ENCODE peak calls at places on chromosome 22, in four cellular contexts. B is aorta; D is PC-9; Y is effector memory CD4-positive, alpha-beta T cell. Q is an unnamed sample.

GRCh38 chr22:41425704-41426365 is 20.8 kb downstream of the TOB2 start:
- DNase-seq in B (no peak), D (no peak), Y (no peak), Q (no peak)

GRCh38 chr22:50318356-50318697 is 8.5 kb downstream of the DENND6B start:
- DNase-seq in B (no peak), D (no peak), Y (no peak), Q (no peak)

GRCh38 chr22:34105461-34106062 is 185.3 kb upstream of the LARGE1 start:
- DNase-seq in B (peak; percentile 55), D (no peak), Y (no peak), Q (peak; percentile 26)

GRCh38 chr22:50217543-50218152 is 16.8 kb downstream of the SELENOO start:
- DNase-seq in B (peak; percentile 40), D (no peak), Y (no peak), Q (no peak)

GRCh38 chr22:17095538-17095937 is 10.7 kb downstream of the IL17RA start:
- DNase-seq in B (no peak), D (no peak), Y (no peak), Q (no peak)

GRCh38 chr22:19875531-19876313 is 21.0 kb upstream of the GNB1L start:
- DNase-seq in B (peak; percentile 48), D (no peak), Y (no peak), Q (no peak)

GRCh38 chr22:40107756-40108437 is 69.8 kb upstream of the TNRC6B start:
- DNase-seq in B (no peak), D (no peak), Y (no peak), Q (no peak)

GRCh38 chr22:38397189-38398097 is 57.6 kb downstream of the KCNJ4 start:
- DNase-seq in B (peak; percentile 70), D (no peak), Y (peak; percentile 32), Q (no peak)

GRCh38 chr22:21075516-21076138 is 29.9 kb downstream of the LRRC74B start:
- DNase-seq in B (no peak), D (no peak), Y (no peak), Q (no peak)

GRCh38 chr22:32544953-32545558 is 70.4 kb downstream of the FBXO7 start:
- DNase-seq in B (no peak), D (peak; percentile 33), Y (no peak), Q (no peak)

GRCh38 chr22:32644252-32645100 is 157.0 kb upstream of the TIMP3 start:
- DNase-seq in B (peak; percentile 74), D (peak; percentile 93), Y (peak; percentile 8), Q (no peak)

GRCh38 chr22:32042924-32043323 is at the start of gene SLC5A1:
- DNase-seq in B (no peak), D (peak; percentile 45), Y (no peak), Q (peak; percentile 67)

GRCh38 chr22:22944268-22944985 is 56.8 kb downstream of the IGLL5 start:
- DNase-seq in B (no peak), D (no peak), Y (no peak), Q (no peak)

GRCh38 chr22:23070418-23071162 is at the start of gene GNAZ:
- DNase-seq in B (peak; percentile 47), D (no peak), Y (no peak), Q (no peak)

GRCh38 chr22:25563757-25564319 is 637 bp upstream of the GRK3 start:
- DNase-seq in B (peak; percentile 71), D (no peak), Y (no peak), Q (no peak)

DNA sequence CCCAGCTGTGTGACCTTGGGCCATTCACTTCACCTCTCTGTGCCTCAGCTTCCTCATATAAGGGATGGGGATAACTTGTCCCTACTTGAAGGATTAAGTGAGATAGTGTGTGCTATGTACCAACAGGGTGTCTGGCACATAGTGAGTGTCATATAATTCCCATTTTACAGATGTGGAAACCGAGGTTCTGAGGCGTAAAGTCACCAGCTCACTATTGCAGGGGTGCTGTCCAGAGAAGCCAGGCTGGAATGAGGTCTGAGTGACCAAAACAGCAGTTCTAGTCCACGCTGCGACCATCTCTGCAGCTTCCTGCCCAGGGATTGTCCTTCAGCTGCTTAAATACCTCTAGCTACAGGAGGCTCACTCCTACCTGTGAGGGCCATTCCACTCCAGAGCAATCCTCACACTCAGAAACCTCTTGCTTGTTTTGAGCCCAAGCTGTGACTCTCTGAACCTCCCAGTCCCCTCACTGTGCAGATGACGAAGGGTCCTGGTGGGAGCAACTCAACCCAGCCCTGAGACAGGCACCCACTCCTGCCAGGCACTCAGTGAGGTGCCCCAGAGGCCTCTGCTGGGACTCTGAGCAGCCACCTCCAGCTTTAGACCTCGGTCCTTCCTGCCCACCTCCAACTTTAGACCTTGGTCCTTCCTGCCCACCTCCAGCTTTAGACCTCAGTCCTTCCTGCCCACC is 5.8 kb downstream of the MB start:
- DNase-seq in B (peak; percentile 14), D (no peak), Y (no peak), Q (no peak)
- H3K4me3 ChIP-seq in B (no peak overlapping the region), D (no peak overlapping the region), Y (no peak overlapping the region), Q (no peak overlapping the region)

GRCh38 chr22:18110194-18110943 is at the start of gene TUBA8:
- DNase-seq in B (no peak), D (no peak), Y (no peak), Q (no peak)

GRCh38 chr22:18113680-18114394 is 3.2 kb downstream of the TUBA8 start:
- DNase-seq in B (no peak), D (no peak), Y (no peak), Q (no peak)

GRCh38 chr22:18110944-18111758 is 542 bp downstream of the TUBA8 start:
- DNase-seq in B (no peak), D (no peak), Y (no peak), Q (no peak)

GRCh38 chr22:18112440-18112839 is 1.8 kb downstream of the TUBA8 start:
- DNase-seq in B (no peak), D (no peak), Y (no peak), Q (no peak)

GRCh38 chr22:18111759-18112330 is 1.2 kb downstream of the TUBA8 start:
- DNase-seq in B (no peak), D (no peak), Y (no peak), Q (no peak)
- H3K4me3 ChIP-seq in B (no peak overlapping the region), D (no peak overlapping the region), Y (no peak overlapping the region), Q (no peak overlapping the region)

GRCh38 chr22:24401824-24402434 is 25.5 kb upstream of the ADORA2A start:
- DNase-seq in B (no peak), D (peak; percentile 65), Y (no peak), Q (no peak)

GRCh38 chr22:24400726-24401596 is 26.4 kb upstream of the ADORA2A start:
- DNase-seq in B (peak; percentile 47), D (no peak), Y (no peak), Q (no peak)

GRCh38 chr22:24398409-24398808 is 29.0 kb upstream of the ADORA2A start:
- DNase-seq in B (no peak), D (no peak), Y (no peak), Q (no peak)

GRCh38 chr22:24402460-24403192 is 24.8 kb upstream of the ADORA2A start:
- DNase-seq in B (peak; percentile 89), D (peak; percentile 97), Y (no peak), Q (peak; percentile 99)

DNA sequence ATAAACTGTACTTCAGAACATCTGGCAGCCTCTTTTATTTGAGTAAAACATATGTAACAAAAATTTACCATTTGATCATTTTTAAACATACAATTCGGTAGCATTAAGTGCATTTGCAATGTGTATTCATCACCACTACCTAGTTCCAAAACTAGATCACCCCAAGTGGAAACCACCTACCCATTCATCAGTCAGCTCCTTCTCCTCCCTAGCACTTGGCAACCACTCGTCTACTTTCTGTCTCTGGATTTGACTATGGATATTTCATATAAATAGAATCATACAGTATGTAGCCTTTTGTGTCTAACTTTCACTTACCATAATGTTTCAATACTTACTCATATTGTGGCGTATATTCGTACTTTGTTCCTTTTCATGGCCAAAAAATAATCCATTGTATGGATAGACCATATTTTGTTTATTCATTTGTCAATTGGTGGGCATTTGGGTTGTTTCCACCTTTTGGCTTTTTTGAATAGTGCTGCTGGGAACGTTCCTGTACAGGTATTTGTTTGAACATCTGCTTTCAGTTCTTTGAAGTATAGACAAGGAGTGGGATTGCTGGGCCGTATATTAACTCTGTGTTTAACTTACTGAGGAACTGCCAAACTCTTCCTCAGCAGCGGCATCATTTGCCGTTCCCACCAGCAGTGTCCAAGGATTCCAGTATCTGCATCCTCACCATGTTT is 27.2 kb upstream of the ADORA2A start:
- DNase-seq in B (no peak), D (no peak), Y (no peak), Q (no peak)
- H3K4me3 ChIP-seq in B (no peak overlapping the region), D (no peak overlapping the region), Y (no peak overlapping the region), Q (no peak overlapping the region)

GRCh38 chr22:30267382-30268302 is 991 bp upstream of the OSM start:
- DNase-seq in B (no peak), D (no peak), Y (peak; percentile 54), Q (no peak)

GRCh38 chr22:30265851-30266444 is 703 bp downstream of the OSM start:
- DNase-seq in B (peak; percentile 87), D (no peak), Y (peak; percentile 74), Q (no peak)

GRCh38 chr22:30268331-30268730 is 1.7 kb upstream of the OSM start:
- DNase-seq in B (no peak), D (no peak), Y (no peak), Q (no peak)

GRCh38 chr22:30265131-30265720 is 1.4 kb downstream of the OSM start:
- DNase-seq in B (no peak), D (no peak), Y (no peak), Q (no peak)

DNA sequence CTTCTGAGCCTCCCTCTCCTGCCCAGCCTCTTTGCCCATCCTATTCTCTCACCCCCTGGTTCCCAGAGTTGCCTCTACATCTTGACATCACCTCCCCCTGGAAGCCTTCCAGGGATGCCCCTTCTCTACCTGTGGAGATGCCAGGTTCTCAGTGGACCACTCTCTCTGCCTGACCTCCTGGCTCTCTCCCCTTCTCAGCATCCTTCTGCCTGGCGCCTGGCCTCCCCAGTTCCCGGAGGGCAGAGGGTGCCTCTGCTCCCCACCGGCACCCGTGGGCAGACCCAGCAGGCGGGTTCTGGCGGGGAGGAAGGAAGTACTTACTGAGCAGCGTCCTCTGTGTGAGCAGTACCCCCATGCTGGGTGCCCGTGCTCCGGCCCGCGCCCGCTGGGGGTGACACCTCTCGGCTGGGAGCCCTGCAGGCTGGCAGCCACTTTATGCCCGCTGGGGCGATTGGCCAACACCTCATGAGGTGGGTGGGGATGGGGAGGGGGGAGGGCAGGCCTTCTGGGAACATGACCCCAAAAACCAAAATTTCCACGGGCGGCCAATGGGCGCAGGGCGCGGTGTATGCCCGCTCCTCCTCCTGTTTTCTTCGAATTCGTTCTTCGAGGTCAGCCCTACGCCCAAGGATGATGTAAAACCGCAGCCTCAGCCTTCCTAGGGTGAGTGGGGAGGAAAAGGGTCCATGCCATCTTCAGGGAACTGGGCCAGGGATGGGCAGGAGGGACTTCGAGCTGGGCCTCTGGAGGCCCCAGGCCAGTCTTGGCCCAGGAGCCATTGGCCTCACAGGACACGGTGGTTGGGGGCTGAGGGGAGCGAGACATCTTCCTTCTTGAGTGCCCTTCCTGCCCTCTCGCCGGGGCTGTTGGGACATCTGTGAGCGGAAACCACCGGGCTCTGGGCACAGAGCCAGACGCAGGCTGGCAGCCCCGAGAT is at the start of gene OSM:
- DNase-seq in B (peak; percentile 89), D (no peak), Y (peak; percentile 66), Q (no peak)
- H3K4me3 ChIP-seq in B (no peak within 1 kb of the TSS), D (no peak within 1 kb of the TSS), Y (peak within 1 kb of the TSS; percentile 67), Q (no peak within 1 kb of the TSS)

GRCh38 chr22:46047841-46048595 is 71.1 kb upstream of the WNT7B start:
- DNase-seq in B (peak; percentile 82), D (no peak), Y (no peak), Q (no peak)

GRCh38 chr22:46045459-46046298 is 68.7 kb upstream of the WNT7B start:
- DNase-seq in B (peak; percentile 57), D (no peak), Y (no peak), Q (no peak)

GRCh38 chr22:46044718-46045458 is 67.9 kb upstream of the WNT7B start:
- DNase-seq in B (peak; percentile 66), D (no peak), Y (peak; percentile 18), Q (no peak)

GRCh38 chr22:46047226-46047625 is 70.3 kb upstream of the WNT7B start:
- DNase-seq in B (no peak), D (no peak), Y (no peak), Q (no peak)

GRCh38 chr22:46046299-46046685 is 69.3 kb upstream of the WNT7B start:
- DNase-seq in B (peak; percentile 48), D (no peak), Y (no peak), Q (no peak)
- H3K4me3 ChIP-seq in B (no peak overlapping the region), D (no peak overlapping the region), Y (no peak overlapping the region), Q (peak overlapping the region; percentile 73)